ENCODE peak calls at places on chromosomes 7 and 10, in five cellular contexts. G, M, Z, Q and A are unnamed samples.

GRCh38 chr10:125607689-125608290 is 75.2 kb downstream of the TEX36 start:
- DNase-seq in G (no peak), M (no peak), Z (no peak), Q (no peak), A (no peak)

GRCh38 chr7:117119192-117119924 is 166.1 kb downstream of the ST7 start:
- DNase-seq in G (peak), M (peak), Z (peak), Q (peak), A (peak)

GRCh38 chr7:80187727-80188126 is 53.1 kb downstream of the GNAI1 start:
- DNase-seq in G (no peak), M (no peak), Z (no peak), Q (no peak), A (no peak)

GRCh38 chr7:87712571-87712970 is 84.4 kb downstream of the RUNDC3B start:
- DNase-seq in G (peak), M (no peak), Z (no peak), Q (no peak), A (no peak)

GRCh38 chr7:138776156-138776833 is 21.5 kb upstream of the TMEM213 start:
- DNase-seq in G (no peak), M (no peak), Z (no peak), Q (no peak), A (no peak)

GRCh38 chr10:136465-136762 is 1.2 kb downstream of the ZMYND11 start:
- DNase-seq in G (no peak), M (no peak), Z (no peak), Q (no peak), A (no peak)

GRCh38 chr10:110852255-110852896 is 19.4 kb upstream of the PDCD4 start:
- DNase-seq in G (peak), M (no peak), Z (peak), Q (peak), A (no peak)

GRCh38 chr7:87878208-87878735 is 2.0 kb downstream of the DBF4 start:
- DNase-seq in G (no peak), M (no peak), Z (no peak), Q (no peak), A (no peak)

GRCh38 chr10:34430685-34431084 is 384.4 kb downstream of the PARD3 start:
- DNase-seq in G (no peak), M (no peak), Z (no peak), Q (no peak), A (no peak)

GRCh38 chr10:121418126-121418777 is 180.0 kb downstream of the FGFR2 start:
- DNase-seq in G (no peak), M (no peak), Z (peak), Q (no peak), A (no peak)

GRCh38 chr10:6053816-6054581 is 8.2 kb downstream of the IL2RA start:
- DNase-seq in G (no peak), M (peak), Z (peak), Q (no peak), A (no peak)

GRCh38 chr10:86580549-86580886 is 58.9 kb upstream of the WAPL start:
- DNase-seq in G (no peak), M (no peak), Z (no peak), Q (no peak), A (no peak)

GRCh38 chr7:27922907-27923306 is 182.9 kb downstream of the TAX1BP1 start:
- DNase-seq in G (no peak), M (no peak), Z (no peak), Q (no peak), A (no peak)

GRCh38 chr7:28176174-28176573 is 4.4 kb downstream of the JAZF1 start:
- DNase-seq in G (no peak), M (no peak), Z (no peak), Q (no peak), A (no peak)

GRCh38 chr7:35019179-35019729 is 18.0 kb downstream of the DPY19L1 start:
- DNase-seq in G (no peak), M (no peak), Z (no peak), Q (no peak), A (no peak)

GRCh38 chr10:32148864-32149256 is 92.6 kb upstream of the KIF5B start:
- DNase-seq in G (no peak), M (no peak), Z (no peak), Q (no peak), A (no peak)

GRCh38 chr10:688287-688620 is 1.2 kb downstream of the DIP2C start:
- DNase-seq in G (no peak), M (no peak), Z (no peak), Q (no peak), A (no peak)

GRCh38 chr10:14578060-14578952 is 196.4 kb downstream of the FAM107B start:
- DNase-seq in G (no peak), M (no peak), Z (peak), Q (peak), A (no peak)

GRCh38 chr10:125373546-125373945 is 213.2 kb upstream of the CTBP2 start:
- DNase-seq in G (no peak), M (no peak), Z (no peak), Q (no peak), A (no peak)

GRCh38 chr10:8229153-8229552 is 174.7 kb downstream of the GATA3 start:
- DNase-seq in G (peak), M (no peak), Z (no peak), Q (no peak), A (no peak)

GRCh38 chr10:49441488-49442476 is 45.9 kb upstream of the DRGX start:
- DNase-seq in G (no peak), M (no peak), Z (no peak), Q (no peak), A (no peak)

GRCh38 chr7:108402865-108403264 is 53.4 kb downstream of the NRCAM start:
- DNase-seq in G (no peak), M (no peak), Z (no peak), Q (peak), A (no peak)

GRCh38 chr7:80773787-80774508 is 135.5 kb downstream of the CD36 start:
- DNase-seq in G (no peak), M (no peak), Z (no peak), Q (no peak), A (no peak)

GRCh38 chr10:63711866-63712716 is 190.9 kb downstream of the REEP3 start:
- DNase-seq in G (no peak), M (no peak), Z (peak), Q (peak), A (peak)

GRCh38 chr7:108167460-108167859 is 37.3 kb upstream of the LAMB4 start:
- DNase-seq in G (no peak), M (no peak), Z (no peak), Q (no peak), A (no peak)

GRCh38 chr10:53601260-53601875 is 828.8 kb upstream of the MBL2 start:
- DNase-seq in G (peak), M (peak), Z (no peak), Q (peak), A (no peak)

GRCh38 chr7:99369767-99370353 is 4.7 kb upstream of the ARPC1B start:
- DNase-seq in G (no peak), M (peak), Z (no peak), Q (no peak), A (no peak)

GRCh38 chr7:50369408-50370026 is 65.0 kb downstream of the IKZF1 start:
- DNase-seq in G (peak), M (peak), Z (no peak), Q (no peak), A (no peak)

GRCh38 chr7:93948106-93948505 is 26.6 kb downstream of the GNG11 start:
- DNase-seq in G (no peak), M (no peak), Z (no peak), Q (peak), A (no peak)

GRCh38 chr7:33706666-33707194 is 198.6 kb upstream of the BMPER start:
- DNase-seq in G (no peak), M (no peak), Z (no peak), Q (no peak), A (no peak)

GRCh38 chr10:33041783-33042437 is 83.9 kb upstream of the ITGB1 start:
- DNase-seq in G (no peak), M (no peak), Z (no peak), Q (no peak), A (no peak)

GRCh38 chr10:130463876-130464360 is 327.7 kb downstream of the GLRX3 start:
- DNase-seq in G (no peak), M (no peak), Z (no peak), Q (no peak), A (no peak)

GRCh38 chr7:75534727-75535307 is 42.7 kb downstream of the SPDYE5 start:
- DNase-seq in G (no peak), M (no peak), Z (no peak), Q (peak), A (no peak)

GRCh38 chr10:50917486-50917885 is 32.1 kb upstream of the A1CF start:
- DNase-seq in G (no peak), M (no peak), Z (no peak), Q (peak), A (no peak)

GRCh38 chr10:18229839-18230238 is 89.6 kb downstream of the CACNB2 start:
- DNase-seq in G (no peak), M (no peak), Z (no peak), Q (peak), A (no peak)

GRCh38 chr7:455110-455928 is 64.3 kb downstream of the PDGFA start:
- DNase-seq in G (no peak), M (peak), Z (peak), Q (no peak), A (peak)

GRCh38 chr10:73910764-73911552 is at the start of gene PLAU:
- DNase-seq in G (no peak), M (peak), Z (peak), Q (no peak), A (peak)

GRCh38 chr7:158391141-158391540 is 196.5 kb downstream of the PTPRN2 start:
- DNase-seq in G (no peak), M (no peak), Z (no peak), Q (no peak), A (no peak)

GRCh38 chr10:81963606-81964005 is 88.6 kb downstream of the NRG3 start:
- DNase-seq in G (no peak), M (no peak), Z (no peak), Q (peak), A (no peak)

GRCh38 chr7:1943933-1944618 is 274.0 kb downstream of the ELFN1 start:
- DNase-seq in G (no peak), M (no peak), Z (no peak), Q (no peak), A (no peak)

DNA sequence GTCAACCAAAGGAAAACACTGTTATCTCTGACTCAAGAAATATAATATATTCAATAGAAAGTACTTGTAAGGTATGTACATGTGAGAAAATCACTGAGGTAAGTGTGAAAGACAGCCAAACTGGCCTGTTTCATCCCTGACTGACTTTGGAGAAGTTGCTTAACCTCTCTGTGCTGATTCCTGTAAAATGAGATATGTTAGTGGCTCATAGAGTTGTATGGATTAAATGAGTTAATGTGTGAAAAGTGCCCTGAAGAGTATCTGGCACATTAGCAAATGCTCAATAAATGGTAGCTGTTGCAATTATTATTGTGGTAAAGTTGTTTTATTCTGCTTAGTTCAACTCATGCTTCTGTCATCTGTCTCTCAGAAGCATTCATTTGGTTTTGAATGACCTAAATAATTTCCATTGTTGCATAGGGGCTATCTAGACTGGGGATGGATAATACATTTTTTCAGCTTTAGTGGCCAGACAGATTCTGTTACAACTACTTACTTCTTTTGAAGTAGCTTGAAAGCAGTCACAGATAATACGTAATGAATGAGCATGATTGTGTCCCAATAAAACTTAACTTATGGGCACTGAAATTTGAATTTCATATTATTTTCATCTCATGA is 84.3 kb downstream of the SKAP2 start:
- DNase-seq in G (no peak), M (no peak), Z (no peak), Q (no peak), A (no peak)
- TF ChIP-seq CTCF in G (no peak), M (no peak), Z (no peak), Q (no peak), A (no peak)

DNA sequence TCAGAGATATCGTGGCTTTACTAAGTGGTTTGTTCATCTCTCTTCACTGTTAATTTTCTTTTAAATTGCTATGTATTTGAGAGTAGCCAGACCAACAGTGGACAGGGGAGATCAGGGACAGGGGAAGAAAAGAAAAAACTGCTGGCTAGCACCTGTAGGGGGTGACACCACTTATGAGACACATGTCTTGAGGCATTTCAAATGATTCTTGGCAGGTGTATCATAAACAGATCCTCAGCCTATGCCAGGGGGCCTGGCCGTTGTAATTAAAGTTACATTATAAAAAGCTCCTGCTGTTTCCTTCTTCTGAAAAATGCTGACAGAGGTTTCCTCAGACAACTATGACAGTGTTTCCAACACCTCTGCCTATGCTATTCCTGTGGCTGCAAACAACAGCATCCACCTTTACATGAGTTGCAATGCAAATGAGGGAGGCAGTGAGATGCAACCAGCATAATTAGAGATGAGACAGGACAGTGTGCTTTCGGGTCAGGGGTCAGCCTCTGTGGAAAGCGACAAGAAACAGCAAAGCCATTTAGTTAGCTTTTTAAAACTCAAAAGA is 281.0 kb upstream of the PTER start:
- DNase-seq in G (no peak), M (no peak), Z (no peak), Q (no peak), A (no peak)
- TF ChIP-seq CTCF in G (no peak), M (no peak), Z (no peak), Q (no peak), A (no peak)

GRCh38 chr10:99329238-99329890 is at the start of gene CNNM1:
- DNase-seq in G (no peak), M (no peak), Z (peak), Q (no peak), A (peak)
- TF ChIP-seq CTCF in G (no peak), M (no peak), Z (no peak), Q (no peak), A (no peak)

GRCh38 chr7:21063106-21063505 is 276.4 kb upstream of the SP8 start:
- DNase-seq in G (no peak), M (no peak), Z (no peak), Q (no peak), A (no peak)

GRCh38 chr7:21064698-21065648 is 278.3 kb upstream of the SP8 start:
- DNase-seq in G (no peak), M (no peak), Z (no peak), Q (no peak), A (no peak)

GRCh38 chr7:21071570-21071969 is 284.9 kb upstream of the SP8 start:
- DNase-seq in G (no peak), M (no peak), Z (no peak), Q (no peak), A (no peak)

GRCh38 chr7:21066221-21066620 is 279.5 kb upstream of the SP8 start:
- DNase-seq in G (no peak), M (no peak), Z (no peak), Q (no peak), A (no peak)

GRCh38 chr7:21067216-21067615 is 280.5 kb upstream of the SP8 start:
- DNase-seq in G (no peak), M (no peak), Z (no peak), Q (no peak), A (no peak)
- TF ChIP-seq CTCF in G (no peak), M (no peak), Z (no peak), Q (no peak), A (no peak)

DNA sequence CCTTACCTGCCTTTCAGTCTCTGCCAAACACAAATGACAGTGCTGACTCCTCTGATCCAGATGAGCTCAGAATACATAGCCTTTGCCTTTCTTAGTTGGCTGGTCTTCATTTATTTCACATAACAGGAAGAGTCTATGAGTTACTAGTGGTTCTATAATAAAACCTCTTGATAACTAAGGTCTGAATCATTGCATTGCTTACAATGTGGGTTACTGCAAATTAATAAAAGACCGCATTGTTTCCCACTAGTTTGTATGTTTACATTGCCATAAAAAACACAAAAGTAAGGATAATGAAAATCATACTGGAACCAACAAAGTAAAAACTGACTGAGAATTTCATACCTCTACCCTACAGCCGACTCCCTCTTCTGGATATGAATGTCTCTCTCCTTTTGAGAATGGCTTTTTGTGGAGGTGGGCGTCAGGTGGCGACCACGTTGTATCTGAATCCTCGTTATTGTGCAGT is 62.0 kb upstream of the AKR1E2 start:
- DNase-seq in G (no peak), M (no peak), Z (peak), Q (no peak), A (no peak)
- TF ChIP-seq CTCF in G (no peak), M (no peak), Z (no peak), Q (peak), A (no peak)

GRCh38 chr7:155584763-155585531 is 38.6 kb upstream of the CNPY1 start:
- DNase-seq in G (no peak), M (peak), Z (no peak), Q (peak), A (no peak)
- TF ChIP-seq CTCF in G (no peak), M (no peak), Z (no peak), Q (no peak), A (no peak)

GRCh38 chr7:97845622-97846203 is 26.5 kb downstream of the ASNS start:
- DNase-seq in G (peak), M (no peak), Z (peak), Q (peak), A (no peak)
- TF ChIP-seq CTCF in G (peak), M (peak), Z (peak), Q (peak), A (peak)

GRCh38 chr10:35632027-35632426 is 10.1 kb downstream of the FZD8 start:
- DNase-seq in G (no peak), M (no peak), Z (no peak), Q (no peak), A (no peak)
- TF ChIP-seq CTCF in G (no peak), M (no peak), Z (no peak), Q (no peak), A (no peak)